ENCODE peak calls at places on chromosomes 16 and 17, in ten cellular contexts. F is left ventricle myocardium inferior, R is brain microvascular endothelial cell, Y is lung, U is upper lobe of right lung, T is GM12865, K is fibroblast of the aortic adventitia, E is neural progenitor cell, P is heart right ventricle, G is gastrocnemius medialis. O is an unnamed sample.
A peak's percentile ranks its signal among the peaks of the same experiment; 100 is the strongest.

GRCh38 chr17:34822007-34822737 is 139.1 kb downstream of the CCT6B start:
- DNase-seq in F (no peak), R (no peak), Y (no peak), U (no peak), T (no peak), K (no peak), E (no peak), P (no peak), G (no peak), O (no peak)

GRCh38 chr17:15944720-15945492 is at the start of gene ADORA2B:
- DNase-seq in F (peak; percentile 58), R (peak; percentile 60), Y (peak; percentile 68), U (peak; percentile 89), T (peak; percentile 27), K (peak; percentile 68), E (peak; percentile 89), P (peak; percentile 41), G (no peak), O (peak; percentile 90)

GRCh38 chr17:4209611-4210010 is 54.2 kb downstream of the ANKFY1 start:
- DNase-seq in F (peak; percentile 43), R (no peak), Y (no peak), U (no peak), T (no peak), K (no peak), E (no peak), P (peak; percentile 56), G (peak; percentile 65), O (no peak)

GRCh38 chr17:29212681-29213121 is 32.5 kb upstream of the MYO18A start:
- DNase-seq in F (no peak), R (no peak), Y (no peak), U (no peak), T (no peak), K (no peak), E (no peak), P (no peak), G (no peak), O (peak; percentile 53)

GRCh38 chr16:79677799-79678525 is 77.4 kb upstream of the MAF start:
- DNase-seq in F (no peak), R (peak; percentile 14), Y (no peak), U (no peak), T (no peak), K (no peak), E (no peak), P (no peak), G (no peak), O (no peak)

GRCh38 chr16:8798535-8799157 is 1.0 kb downstream of the PMM2 start:
- DNase-seq in F (no peak), R (no peak), Y (no peak), U (no peak), T (peak; percentile 20), K (peak; percentile 19), E (no peak), P (no peak), G (no peak), O (no peak)

GRCh38 chr17:27360507-27360906 is 66.6 kb downstream of the WSB1 start:
- DNase-seq in F (no peak), R (no peak), Y (no peak), U (no peak), T (no peak), K (no peak), E (no peak), P (no peak), G (no peak), O (no peak)

GRCh38 chr16:85627102-85627834 is 14.1 kb downstream of the GSE1 start:
- DNase-seq in F (no peak), R (no peak), Y (no peak), U (no peak), T (no peak), K (no peak), E (no peak), P (no peak), G (no peak), O (no peak)

GRCh38 chr16:63623551-63624039 is 1498.3 kb downstream of the CDH11 start:
- DNase-seq in F (no peak), R (no peak), Y (no peak), U (no peak), T (no peak), K (no peak), E (no peak), P (no peak), G (no peak), O (no peak)

GRCh38 chr16:51719376-51719775 is 568.3 kb upstream of the SALL1 start:
- DNase-seq in F (no peak), R (no peak), Y (no peak), U (no peak), T (no peak), K (no peak), E (no peak), P (no peak), G (no peak), O (no peak)

GRCh38 chr16:84932691-84933090 is 78.6 kb downstream of the ZDHHC7 start:
- DNase-seq in F (no peak), R (no peak), Y (no peak), U (no peak), T (no peak), K (no peak), E (no peak), P (no peak), G (no peak), O (no peak)

GRCh38 chr17:7014995-7015586 is 2.7 kb downstream of the RNASEK start:
- DNase-seq in F (no peak), R (peak; percentile 78), Y (no peak), U (no peak), T (peak; percentile 87), K (peak; percentile 61), E (peak; percentile 21), P (no peak), G (no peak), O (no peak)

GRCh38 chr17:40646791-40647548 is 648 bp downstream of the SMARCE1 start:
- DNase-seq in F (no peak), R (peak; percentile 28), Y (peak; percentile 29), U (no peak), T (peak; percentile 72), K (peak; percentile 8), E (peak; percentile 62), P (no peak), G (peak; percentile 16), O (no peak)

GRCh38 chr16:89174877-89175276 is 3.3 kb downstream of the CDH15 start:
- DNase-seq in F (no peak), R (no peak), Y (no peak), U (no peak), T (no peak), K (peak; percentile 43), E (no peak), P (no peak), G (no peak), O (no peak)

GRCh38 chr16:89176717-89177116 is 5.2 kb downstream of the CDH15 start:
- DNase-seq in F (no peak), R (no peak), Y (no peak), U (no peak), T (no peak), K (no peak), E (no peak), P (no peak), G (no peak), O (no peak)

GRCh38 chr16:89174055-89174827 is 2.7 kb downstream of the CDH15 start:
- DNase-seq in F (no peak), R (no peak), Y (no peak), U (no peak), T (no peak), K (no peak), E (no peak), P (no peak), G (no peak), O (no peak)

GRCh38 chr16:89176147-89176690 is 4.7 kb downstream of the CDH15 start:
- DNase-seq in F (no peak), R (no peak), Y (no peak), U (no peak), T (no peak), K (no peak), E (no peak), P (no peak), G (peak; percentile 61), O (no peak)

DNA sequence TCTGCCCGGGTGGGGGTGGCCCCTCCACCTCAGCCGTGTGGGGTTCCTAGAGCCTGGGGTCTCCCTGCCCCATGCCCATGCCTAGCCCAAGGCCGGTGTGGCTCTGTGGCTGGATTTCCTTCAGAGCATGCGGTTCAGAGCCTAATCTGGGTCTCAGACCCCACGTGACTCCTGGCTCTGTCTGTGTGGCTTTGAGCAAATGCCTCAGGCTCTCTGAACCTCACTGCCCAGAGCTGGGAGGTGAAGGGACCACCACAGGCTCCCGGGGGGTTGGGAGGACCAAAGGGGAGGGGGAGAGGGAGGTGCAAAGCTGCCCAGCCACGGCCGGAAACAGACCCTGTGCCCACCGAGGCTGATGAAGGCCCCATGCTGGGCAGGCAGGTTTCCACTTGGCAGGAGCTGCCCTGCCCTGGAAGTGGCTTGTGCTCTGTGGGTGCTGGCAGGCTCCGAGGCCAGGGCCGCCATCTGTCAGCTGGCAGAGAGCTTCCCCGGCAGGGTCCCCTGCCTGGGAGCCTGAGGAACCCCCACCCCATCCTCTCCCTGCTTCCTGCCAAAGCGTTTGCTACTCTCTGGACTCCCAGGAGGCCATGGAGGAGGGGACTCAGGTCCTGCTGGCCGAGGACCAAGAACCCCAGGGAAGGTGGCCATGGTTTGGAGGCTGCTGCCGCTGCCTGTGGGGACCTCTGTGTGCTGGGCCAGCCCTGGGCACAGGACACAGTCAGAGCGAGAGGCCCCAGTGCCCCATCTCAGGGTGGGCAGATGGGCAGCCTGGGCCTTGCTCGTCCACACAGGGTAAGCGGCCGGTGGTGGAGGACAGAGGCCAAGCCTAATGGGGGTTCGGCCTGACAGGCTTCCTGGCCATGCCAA is 4.0 kb downstream of the CDH15 start:
- DNase-seq in F (no peak), R (no peak), Y (no peak), U (no peak), T (no peak), K (peak; percentile 17), E (no peak), P (no peak), G (no peak), O (no peak)
- H3K4me3 ChIP-seq in F (no peak overlapping the region), R (no peak overlapping the region), Y (no peak overlapping the region), U (no peak overlapping the region), T (no peak overlapping the region), K (no peak overlapping the region), E (no peak overlapping the region), P (no peak overlapping the region), G (peak overlapping the region; percentile 37), O (no peak overlapping the region)

GRCh38 chr17:76737082-76737675 is at the start of gene SRSF2:
- DNase-seq in F (peak; percentile 99), R (peak; percentile 95), Y (peak; percentile 97), U (peak; percentile 99), T (peak; percentile 99), K (peak; percentile 99), E (peak; percentile 99), P (peak; percentile 98), G (peak; percentile 98), O (peak; percentile 100)
- H3K4me3 ChIP-seq in F (peak within 1 kb of the TSS; percentile 96), R (peak within 1 kb of the TSS; percentile 84), Y (peak within 1 kb of the TSS; percentile 100), U (peak within 1 kb of the TSS; percentile 95), T (peak within 1 kb of the TSS; percentile 87), K (peak within 1 kb of the TSS; percentile 95), E (peak within 1 kb of the TSS; percentile 90), P (peak within 1 kb of the TSS; percentile 96), G (peak within 1 kb of the TSS; percentile 99), O (peak within 1 kb of the TSS; percentile 87)

GRCh38 chr16:28063047-28063521 is 430 bp downstream of the GSG1L start:
- DNase-seq in F (no peak), R (no peak), Y (no peak), U (no peak), T (no peak), K (no peak), E (peak; percentile 63), P (no peak), G (no peak), O (no peak)
- H3K4me3 ChIP-seq in F (peak overlapping the region; percentile 52), R (no peak overlapping the region), Y (no peak overlapping the region), U (peak overlapping the region; percentile 14), T (no peak overlapping the region), K (peak overlapping the region; percentile 17), E (peak overlapping the region; percentile 52), P (no peak overlapping the region), G (no peak overlapping the region), O (no peak overlapping the region)

GRCh38 chr17:45144199-45145034 is 3.9 kb upstream of the HEXIM1 start:
- DNase-seq in F (peak; percentile 66), R (no peak), Y (no peak), U (peak; percentile 81), T (no peak), K (no peak), E (peak; percentile 43), P (peak; percentile 53), G (no peak), O (no peak)
- H3K4me3 ChIP-seq in F (peak overlapping the region; percentile 66), R (peak overlapping the region; percentile 47), Y (no peak overlapping the region), U (peak overlapping the region; percentile 51), T (peak overlapping the region; percentile 46), K (peak overlapping the region; percentile 46), E (peak overlapping the region; percentile 23), P (peak overlapping the region; percentile 49), G (peak overlapping the region; percentile 65), O (peak overlapping the region; percentile 27)

O was measured in lower leg skin.